ENCODE peak calls at places on chromosome 6, in four cellular contexts. W, F, I and K are unnamed samples.

GRCh38 chr6:87623248-87623647 is 33.3 kb downstream of the ORC3 start:
- DNase-seq in W (no peak), F (no peak), I (no peak), K (no peak)

GRCh38 chr6:56954389-56955170 is at the start of gene BEND6:
- DNase-seq in W (peak), F (no peak), I (peak), K (peak)

GRCh38 chr6:144582939-144583613 is 297.9 kb downstream of the UTRN start:
- DNase-seq in W (peak), F (peak), I (peak), K (peak)

GRCh38 chr6:6565069-6565468 is 23.5 kb upstream of the LY86 start:
- DNase-seq in W (no peak), F (no peak), I (no peak), K (peak)

GRCh38 chr6:37580164-37580955 is 80.7 kb upstream of the CCDC167 start:
- DNase-seq in W (no peak), F (no peak), I (peak), K (no peak)

GRCh38 chr6:127117979-127118504 is 429 bp upstream of the RSPO3 start:
- DNase-seq in W (peak), F (no peak), I (peak), K (peak)

GRCh38 chr6:16504608-16505007 is 256.7 kb downstream of the ATXN1 start:
- DNase-seq in W (no peak), F (no peak), I (no peak), K (no peak)

GRCh38 chr6:163416640-163417253 is 2.2 kb downstream of the QKI start:
- DNase-seq in W (peak), F (peak), I (peak), K (peak)

GRCh38 chr6:52553158-52553557 is 23.7 kb downstream of the TRAM2 start:
- DNase-seq in W (no peak), F (no peak), I (no peak), K (peak)

GRCh38 chr6:28707387-28708282 is 182.0 kb downstream of the GPX5 start:
- DNase-seq in W (no peak), F (no peak), I (no peak), K (no peak)

GRCh38 chr6:137933696-137934095 is 66.6 kb downstream of the TNFAIP3 start:
- DNase-seq in W (no peak), F (no peak), I (peak), K (no peak)

GRCh38 chr6:33752139-33753015 is 5.7 kb upstream of the IP6K3 start:
- DNase-seq in W (no peak), F (no peak), I (no peak), K (peak)

GRCh38 chr6:99467509-99468106 is 42.5 kb upstream of the PNISR start:
- DNase-seq in W (peak), F (no peak), I (peak), K (peak)

GRCh38 chr6:52352239-52353008 is 9.5 kb upstream of the PAQR8 start:
- DNase-seq in W (peak), F (no peak), I (peak), K (peak)

GRCh38 chr6:118774596-118774995 is 119.4 kb upstream of the ASF1A start:
- DNase-seq in W (no peak), F (no peak), I (no peak), K (no peak)

GRCh38 chr6:168052291-168052891 is 26.6 kb downstream of the FRMD1 start:
- DNase-seq in W (no peak), F (no peak), I (no peak), K (peak)

GRCh38 chr6:221531-222349 is 70.5 kb upstream of the DUSP22 start:
- DNase-seq in W (no peak), F (no peak), I (no peak), K (no peak)

GRCh38 chr6:11598687-11599086 is 61.1 kb downstream of the TMEM170B start:
- DNase-seq in W (no peak), F (no peak), I (no peak), K (no peak)

GRCh38 chr6:13307508-13307995 is 20.8 kb downstream of the TBC1D7 start:
- DNase-seq in W (no peak), F (no peak), I (peak), K (no peak)

GRCh38 chr6:149990672-149991402 is 27.1 kb downstream of the ULBP1 start:
- DNase-seq in W (peak), F (no peak), I (no peak), K (peak)

GRCh38 chr6:24099181-24099580 is 26.8 kb upstream of the NRSN1 start:
- DNase-seq in W (no peak), F (no peak), I (no peak), K (peak)

GRCh38 chr6:113873043-113873667 is 16.0 kb downstream of the MARCKS start:
- DNase-seq in W (no peak), F (no peak), I (no peak), K (peak)

GRCh38 chr6:128554302-128554701 is 33.9 kb upstream of the PTPRK start:
- DNase-seq in W (peak), F (no peak), I (no peak), K (peak)

GRCh38 chr6:136677822-136678221 is 114.5 kb downstream of the MAP3K5 start:
- DNase-seq in W (no peak), F (no peak), I (no peak), K (no peak)

GRCh38 chr6:18823782-18824386 is 436.7 kb downstream of the RNF144B start:
- DNase-seq in W (peak), F (peak), I (peak), K (peak)

GRCh38 chr6:9405825-9406224 is 970.5 kb upstream of the SLC35B3 start:
- DNase-seq in W (no peak), F (no peak), I (no peak), K (peak)

GRCh38 chr6:139595183-139595582 is 220.7 kb upstream of the CITED2 start:
- DNase-seq in W (no peak), F (no peak), I (no peak), K (no peak)